ENCODE peak calls at places on chromosomes 1 and 21, in six cellular contexts. A is IMR-90, T is tibial nerve, J is testis, B is spleen, V is HepG2. U is an unnamed sample.

GRCh38 chr1:108665047-108665446 is 4.2 kb upstream of the HENMT1 start:
- DNase-seq in V (no peak), J (no peak), A (no peak), T (no peak), B (no peak), U (no peak)

GRCh38 chr21:34582506-34583150 is 32.3 kb downstream of the RCAN1 start:
- DNase-seq in T (no peak), A (peak), V (peak), B (no peak), J (peak), U (no peak)

GRCh38 chr21:31543191-31543590 is 116.3 kb upstream of the SOD1 start:
- DNase-seq in T (peak), A (peak), J (peak), V (no peak), B (no peak), U (no peak)

GRCh38 chr1:89605692-89606091 is 27.2 kb upstream of the LRRC8C start:
- DNase-seq in B (no peak), V (peak), A (peak), T (no peak), J (no peak), U (no peak)

GRCh38 chr1:99682291-99682751 is 36.4 kb downstream of the PALMD start:
- DNase-seq in J (no peak), V (no peak), T (no peak), B (no peak), A (peak), U (no peak)

GRCh38 chr1:24673336-24673735 is 30.2 kb downstream of the SRRM1 start:
- DNase-seq in V (no peak), J (no peak), A (peak), T (no peak), B (peak), U (no peak)

GRCh38 chr1:179251675-179252074 is 22.2 kb upstream of the ABL2 start:
- DNase-seq in V (peak), J (no peak), T (no peak), A (peak), B (no peak), U (no peak)

GRCh38 chr1:109768700-109769325 is 5.1 kb upstream of the EPS8L3 start:
- DNase-seq in B (peak), T (no peak), V (no peak), J (peak), A (no peak), U (peak)

GRCh38 chr1:150550222-150551048 is 1.2 kb downstream of the ADAMTSL4 start:
- DNase-seq in B (no peak), V (no peak), J (no peak), A (no peak), T (no peak), U (no peak)

GRCh38 chr1:198304431-198304830 is 147.6 kb downstream of the NEK7 start:
- DNase-seq in V (no peak), T (no peak), J (no peak), A (no peak), B (no peak), U (no peak)

GRCh38 chr1:43853161-43853921 is 80.3 kb upstream of the ARTN start:
- DNase-seq in B (peak), V (no peak), J (no peak), T (peak), A (peak), U (no peak)

DNA sequence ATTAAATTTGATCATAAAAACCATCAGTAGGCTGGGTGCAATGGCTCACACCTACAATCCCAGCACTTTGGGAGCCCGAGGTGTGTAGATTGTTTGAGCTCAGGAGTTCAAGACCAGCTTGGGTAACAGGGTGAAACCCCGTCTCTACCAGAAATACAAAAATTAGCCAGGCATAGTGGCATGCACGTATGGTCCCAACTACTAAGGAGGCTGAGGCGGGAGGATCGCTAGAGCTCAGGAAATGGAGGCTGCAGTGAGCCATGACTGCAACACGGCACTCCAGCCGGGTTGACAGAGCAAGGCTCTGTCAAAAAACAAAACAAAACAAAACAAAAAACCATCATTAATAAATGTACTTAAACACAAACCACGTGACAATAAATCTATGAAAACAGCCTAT is 61.0 kb downstream of the ARID4B start:
- DNase-seq in B (no peak), T (no peak), A (no peak), J (no peak), V (no peak), U (no peak)
- TF ChIP-seq POLR2A in B (no peak), T (no peak), A (no peak), J (no peak), V (no peak), U (no peak)

GRCh38 chr1:25697426-25698220 is 81.0 kb downstream of the MAN1C1 start:
- DNase-seq in T (no peak), B (no peak), A (no peak), V (no peak), J (no peak), U (no peak)

GRCh38 chr1:25694591-25695007 is 78.0 kb downstream of the MAN1C1 start:
- DNase-seq in A (peak), J (no peak), T (no peak), B (no peak), V (no peak), U (no peak)

GRCh38 chr1:25695991-25696330 is 79.4 kb downstream of the MAN1C1 start:
- DNase-seq in A (peak), B (no peak), T (no peak), J (no peak), V (no peak), U (peak)

GRCh38 chr1:25694167-25694566 is 77.6 kb downstream of the MAN1C1 start:
- DNase-seq in J (peak), A (no peak), V (no peak), T (no peak), B (no peak), U (peak)

GRCh38 chr1:25695066-25695990 is 78.7 kb downstream of the MAN1C1 start:
- DNase-seq in J (peak), V (peak), B (no peak), T (peak), A (peak), U (peak)
- TF ChIP-seq CTCF in J (no peak), V (no peak), B (no peak), T (no peak), A (peak), U (no peak)

DNA sequence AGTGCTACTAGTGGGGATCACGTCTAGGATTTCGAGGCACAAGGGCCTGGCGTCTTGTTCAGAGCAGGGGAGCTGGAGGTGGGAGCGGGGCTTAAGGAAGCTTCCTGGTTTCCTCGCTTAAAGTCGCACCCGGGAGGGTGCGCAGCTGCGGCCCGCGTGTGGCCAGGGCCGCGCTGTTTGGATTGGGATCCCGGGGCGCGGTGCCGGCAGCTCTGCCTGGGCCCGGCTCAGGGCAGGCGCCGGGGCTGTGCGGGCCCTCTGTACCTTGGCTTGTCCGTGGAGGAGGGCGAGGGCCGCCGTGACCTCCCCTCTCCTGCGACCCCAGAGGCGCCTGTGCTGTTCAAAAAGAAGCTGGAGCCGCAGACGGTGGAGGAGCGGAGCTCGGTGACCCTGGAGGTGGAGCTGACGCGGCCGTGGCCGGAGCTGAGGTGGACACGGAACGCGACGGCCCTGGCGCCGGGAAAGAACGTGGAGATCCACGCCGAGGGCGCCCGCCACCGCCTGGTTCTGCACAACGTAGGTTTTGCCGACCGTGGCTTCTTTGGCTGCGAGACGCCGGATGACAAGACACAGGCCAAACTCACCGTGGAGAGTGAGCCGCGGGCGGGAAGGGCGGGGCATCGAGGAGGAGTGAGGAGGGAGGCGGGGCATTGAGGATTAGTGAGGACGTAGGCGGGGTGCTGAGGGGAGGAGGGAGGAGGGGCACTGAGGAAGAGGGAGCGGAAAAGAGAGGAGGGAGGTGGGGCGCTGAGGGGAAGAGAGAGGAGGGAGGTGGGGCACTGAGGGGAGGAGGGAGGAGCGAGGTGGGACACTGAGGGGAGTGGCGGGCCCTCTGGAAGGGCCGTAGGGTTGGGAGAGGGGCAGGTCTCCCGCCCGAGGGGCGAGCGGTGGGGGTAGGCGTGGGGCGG is 67.8 kb downstream of the OBSCN start:
- DNase-seq in V (no peak), T (peak), A (peak), J (peak), B (peak), U (peak)
- H3K4me3 ChIP-seq in V (peak), T (peak), A (peak), J (peak), B (peak), U (peak)

GRCh38 chr1:9721606-9722377 is 70.3 kb downstream of the PIK3CD start:
- DNase-seq in J (peak), T (no peak), A (no peak), V (peak), B (peak), U (no peak)
- TF ChIP-seq POLR2A in J (no peak), T (no peak), A (no peak), V (no peak), B (no peak), U (no peak)

GRCh38 chr1:58434587-58434986 is 111.9 kb downstream of the OMA1 start:
- DNase-seq in A (no peak), V (no peak), B (no peak), T (no peak), J (no peak), U (no peak)

GRCh38 chr1:58430355-58431335 is 115.9 kb downstream of the OMA1 start:
- DNase-seq in B (no peak), J (peak), A (no peak), V (no peak), T (no peak), U (no peak)

GRCh38 chr1:58434181-58434580 is 112.3 kb downstream of the OMA1 start:
- DNase-seq in A (no peak), J (no peak), T (no peak), V (no peak), B (no peak), U (no peak)

GRCh38 chr1:58431847-58432246 is 114.7 kb downstream of the OMA1 start:
- DNase-seq in B (no peak), V (no peak), T (no peak), A (no peak), J (no peak), U (no peak)

DNA sequence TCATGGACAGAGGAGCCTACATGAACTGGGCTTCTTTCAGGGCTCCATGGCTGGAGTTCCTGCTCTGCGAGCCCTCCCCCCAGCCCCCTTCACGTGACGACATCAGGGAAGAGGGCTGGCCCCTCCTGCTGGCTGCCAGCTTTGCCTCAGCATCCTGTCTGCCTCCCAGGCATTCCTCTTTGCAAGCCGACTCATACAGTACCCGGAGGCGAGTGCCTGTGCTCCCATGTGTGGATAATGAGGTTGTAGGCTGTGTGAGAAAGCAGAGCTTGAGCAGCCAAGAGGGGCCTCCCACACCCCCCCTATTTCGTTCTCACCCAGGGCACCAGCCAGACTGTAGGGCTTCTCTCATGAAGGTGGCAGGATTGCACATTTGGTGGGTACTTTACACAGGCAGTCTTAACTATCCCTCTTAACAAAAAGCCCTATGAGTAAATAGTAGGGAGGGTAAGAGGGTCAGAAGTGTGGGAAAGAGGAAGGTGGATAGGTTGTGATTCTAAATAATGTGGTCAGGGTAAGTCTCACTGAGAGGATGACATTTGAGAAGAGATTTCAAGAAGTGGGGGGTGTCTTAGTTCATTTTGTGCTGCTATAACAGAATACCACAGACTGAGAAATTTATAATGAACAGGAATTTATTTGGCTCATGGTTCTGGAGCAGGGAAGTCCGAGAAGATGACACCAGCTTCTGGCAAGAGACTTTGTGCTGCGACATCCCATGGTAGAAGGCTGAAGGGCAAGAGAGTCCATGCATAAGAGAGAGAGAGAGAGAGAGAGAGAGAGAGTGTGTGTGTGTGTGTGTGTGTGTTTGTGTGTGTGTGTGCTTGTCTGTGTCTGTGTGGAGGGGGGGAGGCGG is 113.5 kb downstream of the OMA1 start:
- DNase-seq in J (no peak), V (no peak), A (peak), T (no peak), B (no peak), U (no peak)
- TF ChIP-seq CTCF in J (no peak), V (no peak), A (peak), T (no peak), B (no peak), U (no peak)

GRCh38 chr1:183021405-183022201 is 1.6 kb upstream of the LAMC1 start:
- DNase-seq in J (no peak), T (no peak), A (no peak), B (no peak), V (no peak), U (no peak)
- H3K4me3 ChIP-seq in J (peak), T (peak), A (peak), B (no peak), V (peak), U (peak)

DNA sequence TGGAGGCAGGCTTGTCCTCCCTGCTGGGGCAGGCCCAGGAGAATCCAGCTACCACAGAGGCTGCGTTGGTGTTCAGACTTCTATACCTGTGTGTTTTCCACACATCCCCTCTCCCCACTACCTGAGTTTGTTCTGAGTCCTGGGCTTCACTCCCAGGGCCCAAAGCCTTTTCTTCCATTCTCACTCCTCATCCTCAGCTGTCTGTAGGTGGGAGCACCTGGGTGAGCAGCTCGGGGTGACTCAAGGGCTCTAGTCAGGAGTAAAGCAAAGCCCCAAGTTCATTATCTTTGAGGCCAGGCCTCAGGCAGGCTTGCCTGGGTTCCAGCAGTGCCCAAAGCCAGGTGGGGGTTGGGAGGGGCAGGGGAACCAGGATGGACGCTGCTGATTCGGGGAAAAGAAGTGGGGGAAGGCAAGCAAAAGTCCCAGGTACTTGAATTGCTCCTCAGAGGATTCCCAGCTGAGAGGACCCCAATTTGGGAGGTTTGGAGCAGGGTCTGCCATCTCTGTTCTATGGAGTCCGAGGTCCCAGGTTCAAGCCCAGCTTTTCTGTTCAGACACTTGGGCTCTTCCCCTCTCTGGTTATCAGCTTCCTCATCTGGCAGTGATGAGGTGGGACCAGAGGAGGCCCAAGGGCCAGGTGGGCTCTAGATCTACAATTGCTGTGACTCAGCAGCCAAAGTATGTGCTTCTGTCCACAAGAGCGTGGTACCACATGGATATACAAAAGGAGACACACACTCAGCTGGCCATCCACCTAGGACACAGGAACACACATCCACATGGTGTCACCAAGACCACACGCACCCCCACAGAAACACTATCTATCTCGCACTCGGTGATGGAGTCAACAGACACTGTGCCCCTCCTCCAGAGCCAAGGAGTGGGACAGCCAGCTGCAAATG is 5.8 kb upstream of the PTPN7 start:
- DNase-seq in J (no peak), T (no peak), V (no peak), B (no peak), A (peak), U (no peak)
- TF ChIP-seq POLR2A in J (no peak), T (no peak), V (no peak), B (no peak), A (no peak), U (no peak)

DNA sequence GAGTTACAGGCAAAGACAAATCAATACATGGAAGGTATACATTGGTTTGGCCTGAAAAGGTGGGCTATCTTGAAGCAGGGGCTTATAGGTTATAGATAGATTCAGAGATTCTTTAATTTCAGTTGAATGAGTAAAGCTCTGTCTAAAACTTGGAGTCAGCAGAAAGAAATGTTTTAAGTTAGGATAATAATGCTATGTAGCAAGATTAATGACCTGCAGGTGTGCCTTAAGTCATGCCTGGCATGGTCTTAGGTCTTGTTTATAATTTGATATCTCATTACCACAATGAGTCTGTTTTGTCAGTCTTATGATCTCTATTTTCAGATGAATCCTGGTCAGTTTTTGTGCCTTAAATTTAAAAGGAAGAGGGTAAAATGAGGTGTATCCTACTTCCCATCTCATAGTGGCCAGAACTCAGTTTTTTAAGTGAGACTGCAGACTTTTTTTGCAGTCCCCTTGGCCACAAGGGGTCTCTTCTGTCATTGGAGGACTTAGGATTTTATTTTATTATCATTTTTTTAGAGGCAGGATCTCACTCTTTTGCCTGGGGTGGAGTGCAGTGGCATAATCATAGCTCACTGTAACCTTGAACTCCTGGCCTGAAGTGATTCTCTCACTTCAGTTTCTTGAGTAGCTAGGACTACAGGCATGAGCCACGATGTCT is 21.3 kb upstream of the PGBD2 start:
- DNase-seq in B (no peak), V (no peak), J (no peak), A (peak), T (no peak), U (no peak)
- TF ChIP-seq CTCF in B (no peak), V (no peak), J (no peak), A (peak), T (no peak), U (no peak)

GRCh38 chr1:220451541-220451940 is 76.4 kb upstream of the MARK1 start:
- DNase-seq in V (peak), T (no peak), J (peak), B (no peak), A (no peak), U (no peak)
- H3K4me3 ChIP-seq in V (no peak), T (no peak), J (no peak), B (no peak), A (no peak), U (no peak)

GRCh38 chr21:38806942-38807284 is 1.2 kb downstream of the ETS2 start:
- DNase-seq in A (peak), J (no peak), V (no peak), T (no peak), B (no peak), U (no peak)
- TF ChIP-seq POLR2A in A (peak), J (no peak), V (no peak), T (no peak), B (no peak), U (no peak)